ENCODE peak calls at places on chromosomes 16 and 17, in seven cellular contexts. J, T, K, I, V, Y and E are unnamed samples.
A peak's percentile ranks its signal among the peaks of the same experiment; 100 is the strongest.

GRCh38 chr16:52548261-52549010 is 1.5 kb upstream of the TOX3 start:
- DNase-seq in J (no peak), T (no peak), K (no peak), I (no peak), V (no peak), Y (no peak), E (no peak)

GRCh38 chr17:50559674-50560184 is 786 bp upstream of the CACNA1G start:
- DNase-seq in J (no peak), T (no peak), K (no peak), I (peak; percentile 60), V (peak; percentile 95), Y (peak; percentile 77), E (peak; percentile 79)

GRCh38 chr16:12618515-12618914 is 185.2 kb downstream of the CPPED1 start:
- DNase-seq in J (no peak), T (no peak), K (no peak), I (no peak), V (no peak), Y (no peak), E (no peak)

GRCh38 chr16:81143921-81144471 is 47.8 kb upstream of the GCSH start:
- DNase-seq in J (no peak), T (no peak), K (no peak), I (no peak), V (peak; percentile 32), Y (no peak), E (no peak)

GRCh38 chr17:35238817-35239216 is 4.1 kb upstream of the SLFN5 start:
- DNase-seq in J (no peak), T (no peak), K (no peak), I (no peak), V (peak; percentile 24), Y (no peak), E (no peak)

GRCh38 chr16:10065014-10065413 is 117.2 kb downstream of the GRIN2A start:
- DNase-seq in J (no peak), T (no peak), K (no peak), I (no peak), V (no peak), Y (no peak), E (no peak)

GRCh38 chr17:65498831-65499230 is 62.6 kb downstream of the AXIN2 start:
- DNase-seq in J (no peak), T (no peak), K (no peak), I (no peak), V (no peak), Y (no peak), E (no peak)

GRCh38 chr17:45574376-45574775 is 83.9 kb upstream of the PLEKHM1 start:
- DNase-seq in J (no peak), T (no peak), K (no peak), I (no peak), V (no peak), Y (peak; percentile 5), E (no peak)

GRCh38 chr16:25030420-25031131 is 15.4 kb upstream of the ARHGAP17 start:
- DNase-seq in J (no peak), T (no peak), K (no peak), I (no peak), V (no peak), Y (no peak), E (no peak)

GRCh38 chr17:33291248-33292183 is 1.6 kb downstream of the ASIC2 start:
- DNase-seq in J (no peak), T (no peak), K (peak; percentile 21), I (no peak), V (peak; percentile 26), Y (no peak), E (no peak)

GRCh38 chr17:51407576-51407975 is 147.2 kb downstream of the UTP18 start:
- DNase-seq in J (no peak), T (no peak), K (no peak), I (no peak), V (no peak), Y (no peak), E (no peak)

GRCh38 chr17:1629647-1630310 is 1.1 kb upstream of the SLC43A2 start:
- DNase-seq in J (no peak), T (no peak), K (peak; percentile 71), I (peak; percentile 69), V (peak; percentile 76), Y (peak; percentile 66), E (no peak)

GRCh38 chr17:5607946-5608345 is 23.6 kb upstream of the NLRP1 start:
- DNase-seq in J (no peak), T (no peak), K (no peak), I (no peak), V (no peak), Y (no peak), E (no peak)

GRCh38 chr17:1560582-1561170 is 1.9 kb downstream of the PITPNA start:
- DNase-seq in J (no peak), T (no peak), K (no peak), I (no peak), V (no peak), Y (no peak), E (no peak)

GRCh38 chr17:10447035-10447931 is 22.1 kb downstream of the MYH4 start:
- DNase-seq in J (no peak), T (no peak), K (no peak), I (no peak), V (no peak), Y (no peak), E (no peak)

GRCh38 chr16:27838536-27839175 is 224.9 kb downstream of the GSG1L start:
- DNase-seq in J (peak; percentile 22), T (no peak), K (no peak), I (no peak), V (no peak), Y (no peak), E (no peak)

GRCh38 chr16:73124097-73124652 is 76.2 kb upstream of the ZFHX3 start:
- DNase-seq in J (no peak), T (no peak), K (no peak), I (no peak), V (no peak), Y (no peak), E (no peak)

GRCh38 chr17:1275962-1276736 is 3.3 kb upstream of the TRARG1 start:
- DNase-seq in J (peak; percentile 61), T (no peak), K (peak; percentile 61), I (peak; percentile 56), V (peak; percentile 79), Y (peak; percentile 60), E (peak; percentile 47)

GRCh38 chr16:68995011-68995504 is 110.4 kb upstream of the HAS3 start:
- DNase-seq in J (no peak), T (no peak), K (no peak), I (no peak), V (peak; percentile 55), Y (no peak), E (no peak)
- TF ChIP-seq CTCF in J (no peak), T (peak; percentile 35), K (peak; percentile 27), I (no peak), V (peak; percentile 62), Y (peak; percentile 47), E (no peak)

DNA sequence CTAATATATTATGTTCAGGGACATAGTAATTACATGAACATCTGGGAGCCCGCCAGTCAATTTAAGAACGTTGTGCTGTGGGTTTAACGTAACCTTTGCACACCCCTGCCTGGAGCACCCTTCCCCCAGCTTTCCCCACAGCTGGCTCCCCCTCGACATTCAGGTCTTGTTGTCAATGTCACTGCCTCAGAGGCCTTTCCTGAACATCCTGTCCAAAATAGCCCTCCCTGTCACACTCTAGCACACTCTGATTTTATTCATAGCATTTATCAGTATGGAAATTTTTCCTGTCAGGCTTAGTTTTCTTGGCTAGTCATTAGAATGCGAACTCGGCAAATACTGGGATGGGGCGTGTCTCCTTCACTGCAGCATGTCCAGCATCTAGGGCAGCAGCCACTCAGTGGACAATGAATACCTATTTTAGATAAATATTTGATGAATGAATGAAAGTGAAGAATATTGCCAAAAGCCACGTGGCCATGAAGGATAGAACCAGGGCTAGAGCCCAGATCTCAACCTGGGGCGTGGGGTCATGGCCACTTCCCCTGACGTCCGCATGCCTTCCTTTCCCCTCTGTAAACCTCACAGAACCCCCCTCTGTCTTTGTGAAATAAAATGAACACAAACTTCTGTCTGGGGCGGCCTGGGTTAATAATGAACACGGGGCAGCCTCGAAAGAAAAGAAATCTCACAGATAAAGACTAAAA is 10.5 kb downstream of the PIK3R6 start:
- DNase-seq in J (no peak), T (no peak), K (no peak), I (no peak), V (no peak), Y (no peak), E (no peak)
- TF ChIP-seq POLR2A in J (no peak), T (peak; percentile 51), K (no peak), I (no peak), V (no peak), Y (no peak), E (no peak)

GRCh38 chr16:88772871-88773811 is 11.9 kb downstream of the PIEZO1 start:
- DNase-seq in J (no peak), T (no peak), K (no peak), I (peak; percentile 73), V (no peak), Y (peak; percentile 71), E (no peak)

GRCh38 chr16:88771294-88771772 is 13.7 kb downstream of the PIEZO1 start:
- DNase-seq in J (no peak), T (no peak), K (no peak), I (no peak), V (no peak), Y (no peak), E (no peak)

GRCh38 chr16:88769617-88770458 is 15.2 kb downstream of the PIEZO1 start:
- DNase-seq in J (no peak), T (no peak), K (no peak), I (no peak), V (peak; percentile 66), Y (peak; percentile 92), E (no peak)

GRCh38 chr16:88768041-88768876 is 16.8 kb downstream of the PIEZO1 start:
- DNase-seq in J (no peak), T (no peak), K (no peak), I (peak; percentile 57), V (no peak), Y (peak; percentile 68), E (peak; percentile 63)

GRCh38 chr16:88770459-88771293 is 14.3 kb downstream of the PIEZO1 start:
- DNase-seq in J (no peak), T (no peak), K (no peak), I (peak; percentile 70), V (no peak), Y (peak; percentile 89), E (peak; percentile 76)
- TF ChIP-seq CTCF in J (no peak), T (no peak), K (no peak), I (no peak), V (no peak), Y (peak; percentile 26), E (peak; percentile 19)

GRCh38 chr17:75270966-75271232 is at the start of gene MIF4GD:
- DNase-seq in J (no peak), T (no peak), K (no peak), I (no peak), V (no peak), Y (no peak), E (no peak)

GRCh38 chr17:75271233-75271954 is 363 bp upstream of the MIF4GD start:
- DNase-seq in J (peak; percentile 67), T (no peak), K (peak; percentile 81), I (peak; percentile 82), V (peak; percentile 91), Y (peak; percentile 96), E (peak; percentile 62)

GRCh38 chr17:75268931-75269330 is 2.1 kb downstream of the MIF4GD start:
- DNase-seq in J (no peak), T (no peak), K (no peak), I (no peak), V (no peak), Y (no peak), E (no peak)

GRCh38 chr17:75271955-75272847 is 1.2 kb upstream of the MIF4GD start:
- DNase-seq in J (no peak), T (no peak), K (peak; percentile 73), I (peak; percentile 80), V (no peak), Y (no peak), E (peak; percentile 31)

GRCh38 chr17:75270218-75270965 is 639 bp downstream of the MIF4GD start:
- DNase-seq in J (peak; percentile 63), T (no peak), K (peak; percentile 67), I (peak; percentile 79), V (peak; percentile 88), Y (peak; percentile 81), E (peak; percentile 65)
- TF ChIP-seq POLR2A in J (no peak), T (peak; percentile 50), K (no peak), I (peak; percentile 6), V (peak; percentile 33), Y (peak; percentile 43), E (no peak)